ENCODE peak calls at places on chromosomes 5 and 9, in eight cellular contexts. A is NCI-H1092 treated with DMSO at 0.1 percent for 48 hours; W is DMS79 treated with DMSO at 0.1 percent for 48 hours; M is stimulated activated naive B cell treated with anti-CD40 and anti-IgM and Interleukin-4, amounts not matched to agents 10 μg/mL and 1 μg/mL and 100 μg/mL, for 72 hours; G is ELR; O is cerebellum; C is ELF-1; U is stimulated activated naive CD8-positive, alpha-beta T cell treated with anti-CD3 and anti-CD28 coated beads, Interleukin-15, amount 100 ng/mL, for 72 hours. J is an unnamed sample.

GRCh38 chr9:107999011-107999410 is 509.4 kb upstream of the KLF4 start:
- DNase-seq in A (no peak), W (no peak), M (no peak), G (no peak), O (no peak), C (peak), U (no peak), J (no peak)

GRCh38 chr9:114434878-114435311 is 47.1 kb upstream of the AKNA start:
- DNase-seq in A (peak), W (peak), M (no peak), G (peak), O (peak), C (peak), U (no peak), J (peak)

GRCh38 chr9:82021198-82021597 is 32.6 kb downstream of the SPATA31D1 start:
- DNase-seq in A (no peak), W (peak), M (no peak), G (peak), O (peak), C (peak), U (no peak), J (no peak)

GRCh38 chr5:139862313-139862712 is 66.7 kb downstream of the PSD2 start:
- DNase-seq in A (no peak), W (no peak), M (no peak), G (peak), O (no peak), C (no peak), U (no peak), J (no peak)

GRCh38 chr5:160369990-160370712 is at the start of gene C1QTNF2:
- DNase-seq in A (no peak), W (peak), M (no peak), G (peak), O (peak), C (peak), U (peak), J (peak)

GRCh38 chr5:32420506-32420905 is 24.0 kb downstream of the ZFR start:
- DNase-seq in A (no peak), W (no peak), M (no peak), G (peak), O (no peak), C (no peak), U (no peak), J (no peak)

GRCh38 chr5:180807654-180808414 is 5.2 kb upstream of the MGAT1 start:
- DNase-seq in A (no peak), W (no peak), M (no peak), G (no peak), O (no peak), C (no peak), U (no peak), J (no peak)

GRCh38 chr5:96901841-96902240 is 25.5 kb downstream of the ERAP2 start:
- DNase-seq in A (no peak), W (no peak), M (no peak), G (peak), O (no peak), C (no peak), U (no peak), J (no peak)

GRCh38 chr5:157651623-157652376 is 438 bp downstream of the SOX30 start:
- DNase-seq in A (peak), W (no peak), M (peak), G (no peak), O (no peak), C (peak), U (peak), J (peak)

GRCh38 chr9:134372621-134373267 is 46.5 kb downstream of the RXRA start:
- DNase-seq in A (no peak), W (no peak), M (no peak), G (peak), O (no peak), C (peak), U (no peak), J (no peak)

GRCh38 chr9:127854169-127854833 is at the start of gene ENG:
- DNase-seq in A (no peak), W (no peak), M (no peak), G (peak), O (no peak), C (peak), U (no peak), J (peak)

GRCh38 chr9:116464987-116465571 is 222.0 kb upstream of the TRIM32 start:
- DNase-seq in A (no peak), W (no peak), M (no peak), G (no peak), O (no peak), C (no peak), U (no peak), J (peak)

GRCh38 chr9:69149321-69149807 is 24.7 kb upstream of the TJP2 start:
- DNase-seq in A (peak), W (no peak), M (no peak), G (peak), O (peak), C (no peak), U (no peak), J (no peak)

GRCh38 chr5:45521067-45521466 is 175.1 kb downstream of the HCN1 start:
- DNase-seq in A (peak), W (no peak), M (no peak), G (peak), O (no peak), C (peak), U (no peak), J (peak)

GRCh38 chr5:168827636-168828035 is 248.5 kb upstream of the PANK3 start:
- DNase-seq in A (no peak), W (no peak), M (no peak), G (no peak), O (no peak), C (no peak), U (no peak), J (no peak)

GRCh38 chr5:143796110-143796509 is 15.9 kb upstream of the HMHB1 start:
- DNase-seq in A (no peak), W (no peak), M (no peak), G (no peak), O (no peak), C (no peak), U (no peak), J (no peak)

GRCh38 chr5:109558952-109559351 is 130.8 kb upstream of the MAN2A1 start:
- DNase-seq in A (no peak), W (no peak), M (no peak), G (no peak), O (no peak), C (no peak), U (no peak), J (no peak)

GRCh38 chr9:98795970-98796363 is 388 bp downstream of the ANKS6 start:
- DNase-seq in A (no peak), W (no peak), M (no peak), G (peak), O (no peak), C (no peak), U (no peak), J (peak)

GRCh38 chr9:87891754-87892153 is 9.1 kb downstream of the SPATA31E1 start:
- DNase-seq in A (no peak), W (no peak), M (no peak), G (no peak), O (no peak), C (no peak), U (no peak), J (no peak)

GRCh38 chr5:82092-82491 is 9.9 kb upstream of the PLEKHG4B start:
- DNase-seq in A (no peak), W (no peak), M (no peak), G (peak), O (no peak), C (peak), U (no peak), J (no peak)

GRCh38 chr9:33649463-33649862 is 125.4 kb downstream of the ANKRD18B start:
- DNase-seq in A (no peak), W (no peak), M (no peak), G (no peak), O (no peak), C (no peak), U (peak), J (no peak)

GRCh38 chr5:57277085-57277484 is 103.2 kb downstream of the GPBP1 start:
- DNase-seq in A (no peak), W (no peak), M (no peak), G (peak), O (no peak), C (no peak), U (no peak), J (no peak)

GRCh38 chr9:126664893-126665695 is 51.4 kb downstream of the LMX1B start:
- DNase-seq in A (no peak), W (no peak), M (no peak), G (no peak), O (no peak), C (peak), U (no peak), J (no peak)

GRCh38 chr5:4720831-4721230 is 419.3 kb upstream of the ADAMTS16 start:
- DNase-seq in A (no peak), W (no peak), M (no peak), G (no peak), O (no peak), C (no peak), U (no peak), J (no peak)

GRCh38 chr9:76646249-76646648 is 118.0 kb upstream of the PCA3 start:
- DNase-seq in A (peak), W (peak), M (no peak), G (no peak), O (peak), C (no peak), U (no peak), J (no peak)

GRCh38 chr9:115035872-115036612 is 81.9 kb downstream of the TNC start:
- DNase-seq in A (no peak), W (no peak), M (peak), G (peak), O (no peak), C (no peak), U (peak), J (no peak)

GRCh38 chr9:114894801-114895433 is 35.5 kb downstream of the TNFSF8 start:
- DNase-seq in A (peak), W (peak), M (no peak), G (peak), O (no peak), C (peak), U (peak), J (no peak)

GRCh38 chr5:80541392-80541791 is 28.7 kb downstream of the ANKRD34B start:
- DNase-seq in A (no peak), W (no peak), M (no peak), G (no peak), O (no peak), C (no peak), U (no peak), J (no peak)

GRCh38 chr9:116081437-116082110 is 72.0 kb upstream of the PAPPA start:
- DNase-seq in A (no peak), W (no peak), M (no peak), G (no peak), O (no peak), C (no peak), U (no peak), J (no peak)

GRCh38 chr9:91186311-91187101 is 175.2 kb downstream of the AUH start:
- DNase-seq in A (no peak), W (no peak), M (no peak), G (peak), O (peak), C (no peak), U (no peak), J (no peak)

GRCh38 chr9:137488330-137488653 is 29.2 kb upstream of the NSMF start:
- DNase-seq in A (peak), W (peak), M (no peak), G (no peak), O (peak), C (no peak), U (no peak), J (peak)

GRCh38 chr9:108377881-108378280 is 477.9 kb downstream of the ACTL7B start:
- DNase-seq in A (no peak), W (no peak), M (no peak), G (no peak), O (no peak), C (no peak), U (no peak), J (no peak)

GRCh38 chr5:34687269-34688011 is 31.3 kb downstream of the RAI14 start:
- DNase-seq in A (no peak), W (no peak), M (no peak), G (peak), O (no peak), C (no peak), U (no peak), J (no peak)

GRCh38 chr5:33322632-33323031 is 118.1 kb upstream of the TARS1 start:
- DNase-seq in A (no peak), W (no peak), M (no peak), G (no peak), O (no peak), C (no peak), U (no peak), J (no peak)

GRCh38 chr9:134010310-134010709 is 15.0 kb upstream of the BRD3OS start:
- DNase-seq in A (no peak), W (no peak), M (no peak), G (no peak), O (no peak), C (no peak), U (no peak), J (no peak)

GRCh38 chr9:93198839-93199625 is 15.1 kb downstream of the WNK2 start:
- DNase-seq in A (no peak), W (no peak), M (no peak), G (no peak), O (no peak), C (peak), U (no peak), J (no peak)

GRCh38 chr9:121699271-121700164 is 48.1 kb downstream of the DAB2IP start:
- DNase-seq in A (peak), W (peak), M (no peak), G (peak), O (no peak), C (no peak), U (peak), J (peak)

GRCh38 chr5:147576646-147577535 is 67.0 kb upstream of the DPYSL3 start:
- DNase-seq in A (no peak), W (no peak), M (no peak), G (peak), O (no peak), C (peak), U (peak), J (peak)

J was measured in body of pancreas.